ENCODE peak calls at places on chromosomes 3 and 15, in six cellular contexts. T, Z, B, X, M and K are unnamed samples.

GRCh38 chr15:67172172-67172571 is 82.3 kb downstream of the AAGAB start:
- DNase-seq in M (no peak), Z (no peak), X (no peak), B (no peak), T (no peak), K (no peak)

GRCh38 chr3:87801409-87801808 is 257.4 kb downstream of the CGGBP1 start:
- DNase-seq in Z (no peak), X (no peak), B (no peak), M (no peak), T (no peak), K (no peak)

GRCh38 chr3:56806407-56806806 is 4.7 kb upstream of the ARHGEF3 start:
- DNase-seq in X (no peak), T (no peak), B (no peak), Z (no peak), M (no peak), K (no peak)

GRCh38 chr3:124174463-124174862 is 182.5 kb upstream of the ROPN1 start:
- DNase-seq in B (no peak), M (no peak), T (no peak), X (peak), Z (no peak), K (no peak)

GRCh38 chr3:49673715-49674490 is at the start of gene APEH:
- DNase-seq in B (peak), M (peak), X (peak), Z (peak), T (peak), K (peak)

GRCh38 chr3:53184701-53185100 is 23.7 kb downstream of the PRKCD start:
- DNase-seq in X (no peak), Z (no peak), T (no peak), M (no peak), B (no peak), K (no peak)

GRCh38 chr3:124787490-124788195 is 57.4 kb downstream of the UMPS start:
- DNase-seq in X (no peak), Z (no peak), T (no peak), M (no peak), B (no peak), K (no peak)

GRCh38 chr3:16807981-16808380 is 76.8 kb upstream of the PLCL2 start:
- DNase-seq in B (no peak), X (no peak), M (no peak), T (no peak), Z (no peak), K (no peak)

GRCh38 chr3:146375214-146375613 is 94.1 kb downstream of the PLSCR2 start:
- DNase-seq in T (no peak), X (no peak), Z (no peak), M (no peak), B (no peak), K (no peak)

GRCh38 chr3:121855555-121855954 is 20.5 kb downstream of the EAF2 start:
- DNase-seq in X (no peak), B (no peak), T (no peak), M (no peak), Z (peak), K (no peak)

GRCh38 chr15:29671308-29671981 is 150.8 kb downstream of the TJP1 start:
- DNase-seq in M (no peak), B (no peak), T (no peak), Z (no peak), X (no peak), K (no peak)

GRCh38 chr3:65984975-65985374 is 53.7 kb downstream of the MAGI1 start:
- DNase-seq in X (no peak), B (no peak), M (no peak), T (no peak), Z (no peak), K (no peak)

GRCh38 chr3:98692787-98693473 is 70.2 kb upstream of the ST3GAL6 start:
- DNase-seq in X (no peak), Z (no peak), B (no peak), M (no peak), T (no peak), K (peak)

GRCh38 chr3:38644016-38644661 is 5.3 kb downstream of the SCN5A start:
- DNase-seq in Z (no peak), M (no peak), X (peak), B (peak), T (no peak), K (no peak)

GRCh38 chr15:55277116-55277564 is 12.5 kb downstream of the RAB27A start:
- DNase-seq in M (no peak), Z (no peak), X (no peak), B (no peak), T (no peak), K (no peak)

GRCh38 chr15:25783134-25783533 is 80.0 kb downstream of the ATP10A start:
- DNase-seq in B (no peak), X (no peak), M (no peak), Z (no peak), T (no peak), K (no peak)

GRCh38 chr3:158492685-158493084 is 78.3 kb upstream of the MLF1 start:
- DNase-seq in T (no peak), X (no peak), B (no peak), M (no peak), Z (no peak), K (no peak)

GRCh38 chr3:158491968-158492367 is 79.0 kb upstream of the MLF1 start:
- DNase-seq in X (no peak), B (no peak), M (no peak), T (no peak), Z (no peak), K (no peak)

GRCh38 chr3:158493931-158494330 is 77.1 kb upstream of the MLF1 start:
- DNase-seq in X (no peak), M (no peak), Z (no peak), T (no peak), B (no peak), K (no peak)

GRCh38 chr3:158495503-158495902 is 75.5 kb upstream of the MLF1 start:
- DNase-seq in B (no peak), T (no peak), Z (no peak), M (no peak), X (no peak), K (no peak)

DNA sequence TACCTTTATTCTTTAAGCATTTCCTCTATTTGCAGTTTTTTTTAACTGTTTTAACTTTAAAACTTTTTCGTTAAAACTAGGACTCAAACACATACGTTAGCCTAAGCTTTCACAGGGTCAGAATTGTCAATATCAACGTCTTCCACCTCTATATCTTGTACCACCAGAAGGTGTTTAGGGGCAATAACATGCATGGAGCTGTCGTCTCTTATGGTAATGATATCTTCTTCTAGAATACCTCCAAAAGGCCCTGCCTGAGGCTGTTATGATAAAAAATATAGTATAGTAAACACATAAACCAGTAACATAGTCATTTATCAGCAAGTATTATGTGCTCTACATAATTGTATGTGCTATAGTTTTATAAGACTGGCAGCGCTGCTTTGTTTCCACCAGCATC is 76.3 kb upstream of the MLF1 start:
- DNase-seq in T (no peak), M (no peak), Z (no peak), B (no peak), X (no peak), K (no peak)
- TF ChIP-seq POLR2A in T (no peak), M (no peak), Z (no peak), B (no peak), X (no peak), K (no peak)

GRCh38 chr15:39582977-39583585 is 2.2 kb downstream of the THBS1 start:
- DNase-seq in Z (no peak), X (no peak), B (no peak), T (no peak), M (no peak), K (no peak)
- H3K4me3 ChIP-seq in Z (no peak), X (peak), B (peak), T (peak), M (peak), K (peak)

DNA sequence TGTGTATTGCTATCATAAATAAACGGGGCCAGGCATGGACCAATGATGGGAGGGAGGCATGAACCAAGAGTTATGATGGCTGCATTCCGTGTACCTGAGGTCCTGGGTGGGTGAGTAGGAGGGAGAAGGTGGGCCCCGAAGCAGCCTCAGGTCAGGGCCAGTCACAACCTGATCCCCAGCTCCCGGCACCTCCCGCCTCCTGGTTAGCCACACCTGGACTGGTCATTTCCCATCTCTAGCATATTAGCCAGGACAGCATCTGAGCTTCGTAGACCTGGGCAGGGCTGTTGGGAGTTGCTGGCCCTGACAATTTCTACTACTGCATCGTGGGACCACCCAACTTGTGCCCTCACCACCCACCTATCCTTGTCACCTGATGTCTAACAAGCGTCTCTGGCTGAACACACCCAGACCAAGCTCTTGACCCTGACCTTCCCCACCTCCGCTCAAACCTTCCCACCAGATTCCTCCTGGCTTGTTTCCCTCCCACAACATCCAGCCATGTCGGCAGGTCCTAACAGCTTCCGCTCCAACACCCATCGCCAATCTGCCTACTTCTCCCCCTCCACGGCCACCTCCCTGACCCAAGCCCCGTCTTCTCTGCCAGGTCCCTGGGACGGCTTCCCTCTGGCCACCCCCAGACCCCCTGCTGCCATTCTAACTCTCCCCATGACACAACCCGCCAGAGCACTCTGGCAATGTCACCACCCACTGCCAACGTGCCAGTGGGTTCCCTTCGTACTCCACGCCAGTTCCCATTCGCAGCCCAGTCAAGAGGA is 133.8 kb upstream of the IQSEC1 start:
- DNase-seq in Z (no peak), B (no peak), X (no peak), M (peak), T (no peak), K (peak)
- TF ChIP-seq POLR2A in Z (no peak), B (no peak), X (no peak), M (no peak), T (no peak), K (no peak)

GRCh38 chr3:14803981-14804834 is 14.6 kb upstream of the FGD5 start:
- DNase-seq in M (no peak), T (no peak), Z (no peak), B (no peak), X (peak), K (no peak)
- H3K4me3 ChIP-seq in M (no peak), T (no peak), Z (no peak), B (no peak), X (no peak), K (no peak)

GRCh38 chr3:31531465-31531991 is 1.2 kb upstream of the STT3B start:
- DNase-seq in B (no peak), X (no peak), Z (no peak), M (no peak), T (no peak), K (no peak)

GRCh38 chr3:31533169-31533870 is 595 bp downstream of the STT3B start:
- DNase-seq in X (peak), M (peak), Z (no peak), B (peak), T (peak), K (peak)

GRCh38 chr3:31532587-31533168 is at the start of gene STT3B:
- DNase-seq in Z (peak), X (peak), T (peak), M (no peak), B (peak), K (peak)

GRCh38 chr3:31530039-31530983 is 2.4 kb upstream of the STT3B start:
- DNase-seq in Z (no peak), B (no peak), X (no peak), T (no peak), M (no peak), K (no peak)

GRCh38 chr3:31531992-31532586 is 636 bp upstream of the STT3B start:
- DNase-seq in T (peak), X (peak), Z (peak), M (peak), B (peak), K (peak)
- TF ChIP-seq POLR2A in T (peak), X (peak), Z (peak), M (peak), B (no peak), K (peak)

DNA sequence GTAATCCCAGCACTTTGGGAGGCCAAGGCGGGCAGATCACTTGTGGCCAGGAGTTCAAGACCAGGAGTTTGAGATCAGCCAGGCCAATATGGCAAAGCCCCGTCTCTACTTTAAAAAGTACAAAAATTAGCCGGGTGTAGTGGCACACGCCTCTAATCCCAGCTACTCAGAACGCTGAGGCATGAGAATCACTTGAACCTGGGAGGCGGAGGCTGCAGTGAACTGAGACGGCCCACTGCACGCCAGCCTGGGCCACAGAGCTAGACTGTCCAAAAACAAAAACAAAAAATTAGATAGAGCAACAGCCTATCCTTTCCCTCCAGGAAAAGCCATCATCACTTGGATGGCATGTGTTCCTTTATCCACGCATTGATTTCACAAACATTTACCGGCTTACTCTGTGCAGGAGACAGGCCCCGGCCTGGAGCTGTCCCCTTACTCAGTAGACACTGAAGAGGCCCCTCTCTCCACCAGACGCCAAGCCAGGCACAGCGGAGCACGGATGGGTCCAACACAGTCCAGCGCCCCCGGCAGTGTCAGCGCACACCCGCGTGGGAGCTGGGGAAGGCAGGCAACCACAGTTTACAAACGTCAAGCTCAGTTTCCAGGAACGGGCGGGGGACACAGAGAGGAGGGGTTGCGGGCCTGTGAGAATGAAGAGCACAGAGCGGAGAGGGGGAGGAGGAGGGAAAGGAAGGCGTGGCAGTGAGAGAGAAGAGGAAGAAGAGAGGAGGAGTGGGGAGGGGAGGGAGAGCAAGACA is 3.1 kb downstream of the GP5 start:
- DNase-seq in Z (no peak), X (peak), M (no peak), T (peak), B (no peak), K (peak)
- H3K4me3 ChIP-seq in Z (no peak), X (peak), M (peak), T (peak), B (no peak), K (peak)

GRCh38 chr3:160756907-160757623 is 1.0 kb downstream of the PPM1L start:
- DNase-seq in M (no peak), B (peak), X (peak), T (no peak), Z (no peak), K (no peak)

GRCh38 chr3:160754371-160754854 is 1.6 kb upstream of the PPM1L start:
- DNase-seq in M (peak), B (peak), T (peak), X (peak), Z (no peak), K (peak)

GRCh38 chr3:160755776-160756304 is at the start of gene PPM1L:
- DNase-seq in X (peak), B (peak), Z (peak), T (peak), M (peak), K (peak)

GRCh38 chr3:160753953-160754352 is 2.1 kb upstream of the PPM1L start:
- DNase-seq in B (no peak), T (no peak), M (no peak), Z (no peak), X (no peak), K (no peak)

GRCh38 chr3:160754855-160755747 is 930 bp upstream of the PPM1L start:
- DNase-seq in Z (peak), M (peak), T (peak), X (peak), B (peak), K (peak)
- TF ChIP-seq POLR2A in Z (peak), M (peak), T (peak), X (peak), B (no peak), K (peak)

GRCh38 chr15:98896802-98897732 is 110.5 kb downstream of the PGPEP1L start:
- DNase-seq in X (no peak), M (no peak), T (peak), Z (peak), B (no peak), K (no peak)
- H3K4me3 ChIP-seq in X (no peak), M (no peak), T (no peak), Z (no peak), B (no peak), K (no peak)